ENCODE peak calls at places on chromosomes 11 and 22, in four cellular contexts. P, V, H and A are unnamed samples.

GRCh38 chr22:22936190-22936914 is 48.7 kb downstream of the IGLL5 start:
- DNase-seq in H (no peak), P (no peak), V (no peak), A (no peak)

GRCh38 chr22:32644252-32645100 is 157.0 kb upstream of the TIMP3 start:
- DNase-seq in H (no peak), V (peak; percentile 25), P (no peak), A (no peak)

GRCh38 chr11:119258180-119258579 is 52.0 kb downstream of the CBL start:
- DNase-seq in H (no peak), V (no peak), P (no peak), A (no peak)

GRCh38 chr11:134278356-134278755 is 2.2 kb downstream of the GLB1L3 start:
- DNase-seq in V (no peak), P (no peak), H (no peak), A (peak; percentile 34)

GRCh38 chr11:120958185-120958584 is 65.7 kb upstream of the TBCEL start:
- DNase-seq in P (no peak), H (no peak), V (no peak), A (no peak)

GRCh38 chr11:64285885-64286800 is 495 bp downstream of the GPR137 start:
- DNase-seq in H (no peak), P (no peak), V (no peak), A (no peak)

GRCh38 chr11:68314203-68314885 is 2.0 kb downstream of the LRP5 start:
- DNase-seq in V (no peak), P (no peak), H (no peak), A (no peak)

GRCh38 chr11:47488674-47489394 is 39.9 kb upstream of the RAPSN start:
- DNase-seq in H (no peak), V (no peak), P (no peak), A (no peak)

GRCh38 chr11:78373689-78374088 is 43.9 kb downstream of the GAB2 start:
- DNase-seq in H (no peak), V (no peak), P (no peak), A (no peak)

GRCh38 chr11:44625759-44626523 is 60.5 kb downstream of the CD82 start:
- DNase-seq in V (no peak), P (no peak), H (no peak), A (peak; percentile 70)

GRCh38 chr11:1437500-1437899 is 47.8 kb downstream of the BRSK2 start:
- DNase-seq in V (peak; percentile 26), P (no peak), H (peak; percentile 84), A (no peak)

GRCh38 chr11:1660025-1660867 is 30.7 kb downstream of the KRTAP5-5 start:
- DNase-seq in V (no peak), P (no peak), H (no peak), A (no peak)

GRCh38 chr11:31295308-31295707 is 74.2 kb downstream of the DCDC1 start:
- DNase-seq in V (no peak), P (no peak), H (no peak), A (no peak)

GRCh38 chr22:27867114-27867957 is 51.7 kb downstream of the PITPNB start:
- DNase-seq in H (no peak), P (no peak), V (peak; percentile 34), A (no peak)

GRCh38 chr11:91871048-91871447 is 353.6 kb upstream of the FAT3 start:
- DNase-seq in P (no peak), H (no peak), V (no peak), A (no peak)

GRCh38 chr22:38724926-38725571 is 19.3 kb downstream of the GTPBP1 start:
- DNase-seq in H (no peak), V (peak; percentile 22), P (no peak), A (no peak)

GRCh38 chr22:38016182-38017078 is 32.1 kb upstream of the SOX10 start:
- DNase-seq in P (no peak), V (no peak), H (no peak), A (no peak)

GRCh38 chr11:83303358-83303757 is 17.2 kb upstream of the CCDC90B start:
- DNase-seq in H (no peak), P (no peak), V (no peak), A (no peak)

GRCh38 chr11:129905402-129905801 is 10.0 kb upstream of the NFRKB start:
- DNase-seq in V (no peak), H (no peak), P (no peak), A (no peak)

GRCh38 chr11:70456921-70457532 is 58.7 kb downstream of the CTTN start:
- DNase-seq in V (peak; percentile 43), P (no peak), H (no peak), A (no peak)

GRCh38 chr11:64723117-64723906 is at the start of gene NRXN2:
- DNase-seq in P (no peak), V (peak; percentile 61), H (peak; percentile 96), A (peak; percentile 94)

GRCh38 chr11:58923300-58923788 is 15.9 kb upstream of the GLYATL1 start:
- DNase-seq in P (no peak), H (peak; percentile 17), V (peak; percentile 18), A (no peak)

GRCh38 chr11:77506857-77507256 is 33.0 kb upstream of the PAK1 start:
- DNase-seq in H (no peak), P (no peak), V (peak; percentile 83), A (no peak)

GRCh38 chr11:47797633-47798032 is 30.5 kb upstream of the FNBP4 start:
- DNase-seq in P (peak; percentile 12), H (no peak), V (peak; percentile 85), A (no peak)